ENCODE peak calls at places on chromosomes 7 and 10, in seven cellular contexts. One of them, this sample, is unnamed.

GRCh38 chr7:84178013-84178412 is 16.6 kb downstream of the SEMA3A start:
- DNase-seq in DMS153: peak
- DNase-seq in bronchial epithelial cell: peak
- DNase-seq in hypothalamus: no peak
- DNase-seq in MCF 10A: peak
- DNase-seq in H7: no peak
- DNase-seq in ecto neural progenitor cell: no peak
- DNase-seq in this sample: no peak

GRCh38 chr10:131101011-131101410 is 210.5 kb downstream of the TCERG1L start:
- DNase-seq in DMS153: no peak
- DNase-seq in bronchial epithelial cell: no peak
- DNase-seq in hypothalamus: no peak
- DNase-seq in MCF 10A: no peak
- DNase-seq in H7: no peak
- DNase-seq in ecto neural progenitor cell: no peak
- DNase-seq in this sample: no peak

GRCh38 chr7:40717242-40717641 is 582.4 kb downstream of the SUGCT start:
- DNase-seq in DMS153: peak
- DNase-seq in bronchial epithelial cell: peak
- DNase-seq in hypothalamus: no peak
- DNase-seq in MCF 10A: peak
- DNase-seq in H7: peak
- DNase-seq in ecto neural progenitor cell: peak
- DNase-seq in this sample: peak

GRCh38 chr7:71521506-71521905 is 389.6 kb downstream of the GALNT17 start:
- DNase-seq in DMS153: no peak
- DNase-seq in bronchial epithelial cell: no peak
- DNase-seq in hypothalamus: no peak
- DNase-seq in MCF 10A: no peak
- DNase-seq in H7: no peak
- DNase-seq in ecto neural progenitor cell: no peak
- DNase-seq in this sample: no peak

GRCh38 chr10:85598646-85599045 is 767.9 kb downstream of the GRID1 start:
- DNase-seq in DMS153: no peak
- DNase-seq in bronchial epithelial cell: no peak
- DNase-seq in hypothalamus: no peak
- DNase-seq in MCF 10A: no peak
- DNase-seq in H7: no peak
- DNase-seq in ecto neural progenitor cell: no peak
- DNase-seq in this sample: peak

GRCh38 chr10:99530108-99531025 is 2.4 kb upstream of the NKX2-3 start:
- DNase-seq in DMS153: no peak
- DNase-seq in bronchial epithelial cell: no peak
- DNase-seq in hypothalamus: no peak
- DNase-seq in MCF 10A: no peak
- DNase-seq in H7: peak
- DNase-seq in ecto neural progenitor cell: no peak
- DNase-seq in this sample: peak

GRCh38 chr10:132425029-132425758 is 28.2 kb downstream of the PWWP2B start:
- DNase-seq in DMS153: no peak
- DNase-seq in bronchial epithelial cell: no peak
- DNase-seq in hypothalamus: no peak
- DNase-seq in MCF 10A: no peak
- DNase-seq in H7: no peak
- DNase-seq in ecto neural progenitor cell: no peak
- DNase-seq in this sample: no peak

GRCh38 chr10:69757553-69758309 is 44.0 kb upstream of the COL13A1 start:
- DNase-seq in DMS153: peak
- DNase-seq in bronchial epithelial cell: no peak
- DNase-seq in hypothalamus: no peak
- DNase-seq in MCF 10A: peak
- DNase-seq in H7: peak
- DNase-seq in ecto neural progenitor cell: no peak
- DNase-seq in this sample: no peak

GRCh38 chr10:71735709-71736569 is 16.4 kb upstream of the C10orf105 start:
- DNase-seq in DMS153: no peak
- DNase-seq in bronchial epithelial cell: no peak
- DNase-seq in hypothalamus: no peak
- DNase-seq in MCF 10A: peak
- DNase-seq in H7: peak
- DNase-seq in ecto neural progenitor cell: no peak
- DNase-seq in this sample: peak

GRCh38 chr10:77244746-77245145 is 392.9 kb downstream of the KCNMA1 start:
- DNase-seq in DMS153: no peak
- DNase-seq in bronchial epithelial cell: no peak
- DNase-seq in hypothalamus: no peak
- DNase-seq in MCF 10A: no peak
- DNase-seq in H7: no peak
- DNase-seq in ecto neural progenitor cell: no peak
- DNase-seq in this sample: no peak

GRCh38 chr10:6416892-6417512 is 163.1 kb downstream of the PRKCQ start:
- DNase-seq in DMS153: no peak
- DNase-seq in bronchial epithelial cell: peak
- DNase-seq in hypothalamus: no peak
- DNase-seq in MCF 10A: peak
- DNase-seq in H7: peak
- DNase-seq in ecto neural progenitor cell: no peak
- DNase-seq in this sample: no peak

GRCh38 chr7:137846588-137847417 is at the start of gene DGKI:
- DNase-seq in DMS153: no peak
- DNase-seq in bronchial epithelial cell: no peak
- DNase-seq in hypothalamus: peak
- DNase-seq in MCF 10A: no peak
- DNase-seq in H7: peak
- DNase-seq in ecto neural progenitor cell: peak
- DNase-seq in this sample: peak

This sample was measured in endodermal cell.